ENCODE peak calls at places on chromosomes 1 and 21, in eight cellular contexts. X is SJSA1; Q is stimulated activated effector memory CD8-positive, alpha-beta T cell treated with anti-CD3 and anti-CD28 coated beads, Interleukin-12 subunit alpha, Interleukin-12 subunit beta, amount 100 ng/mL, for 72 hours; K is MCF 10A; Z is neural crest cell; U is posterior vena cava; V is ACHN; R is left kidney. J is an unnamed sample.

GRCh38 chr1:208324005-208324404 is 79.8 kb upstream of the PLXNA2 start:
- DNase-seq in X (no peak), R (no peak), U (no peak), V (no peak), K (no peak), Z (no peak), Q (no peak), J (no peak)

GRCh38 chr21:15679630-15680029 is 50.2 kb upstream of the USP25 start:
- DNase-seq in Q (no peak), Z (no peak), X (no peak), K (no peak), U (no peak), V (peak), R (no peak), J (no peak)

GRCh38 chr1:157995575-157996169 is 2.2 kb downstream of the KIRREL1 start:
- DNase-seq in V (no peak), Z (no peak), X (no peak), R (no peak), K (no peak), U (no peak), Q (no peak), J (no peak)

GRCh38 chr1:111203681-111204210 is 3.3 kb upstream of the DENND2D start:
- DNase-seq in Q (peak), X (no peak), V (peak), Z (no peak), U (peak), R (peak), K (peak), J (no peak)

GRCh38 chr1:108865316-108865910 is 8.5 kb upstream of the AKNAD1 start:
- DNase-seq in R (peak), Z (no peak), U (no peak), V (no peak), Q (no peak), K (no peak), X (no peak), J (no peak)

GRCh38 chr1:33986389-33987095 is 122.7 kb downstream of the HMGB4 start:
- DNase-seq in Z (no peak), R (no peak), K (peak), V (no peak), X (no peak), U (peak), Q (no peak), J (no peak)

GRCh38 chr1:219876798-219877209 is 51.6 kb downstream of the SLC30A10 start:
- DNase-seq in K (peak), U (no peak), V (no peak), X (no peak), Z (no peak), Q (no peak), R (no peak), J (no peak)

GRCh38 chr1:205983925-205984725 is 19.1 kb downstream of the RAB7B start:
- DNase-seq in X (peak), U (peak), V (peak), Q (no peak), K (peak), R (peak), Z (peak), J (no peak)

GRCh38 chr1:113917400-113918082 is 11.6 kb upstream of the HIPK1 start:
- DNase-seq in K (peak), R (no peak), U (no peak), Q (no peak), Z (no peak), X (no peak), V (no peak), J (no peak)

GRCh38 chr1:24978383-24979032 is 48.4 kb upstream of the RUNX3 start:
- DNase-seq in V (no peak), Z (no peak), U (no peak), X (no peak), Q (no peak), K (no peak), R (no peak), J (no peak)

GRCh38 chr1:37947364-37947763 is 511 bp upstream of the INPP5B start:
- DNase-seq in Z (no peak), K (no peak), Q (no peak), X (no peak), V (no peak), R (no peak), U (no peak), J (no peak)

J was measured in hypothalamus.